ENCODE peak calls at places on chromosomes 6 and 20, in eight cellular contexts. One of them, this sample, is unnamed.

GRCh38 chr6:34543421-34543820 is 12.7 kb downstream of the SPDEF start:
- DNase-seq in NCI-H460: no peak
- DNase-seq in hypothalamus: no peak
- DNase-seq in left ventricle myocardium inferior: no peak
- DNase-seq in NCI-H345: no peak
- DNase-seq in HFF-Myc: peak
- DNase-seq in activated T-helper 9 cell treated with anti-CD3 and anti-CD28 coated beads, Interleukin-2, amount 50 U/mL, for 16 hours: no peak
- DNase-seq in SHP77: no peak
- DNase-seq in this sample: no peak

GRCh38 chr6:4625557-4625956 is 150.6 kb upstream of the CDYL start:
- DNase-seq in NCI-H345: no peak
- DNase-seq in activated T-helper 9 cell treated with anti-CD3 and anti-CD28 coated beads, Interleukin-2, amount 50 U/mL, for 16 hours: no peak
- DNase-seq in left ventricle myocardium inferior: no peak
- DNase-seq in hypothalamus: no peak
- DNase-seq in SHP77: no peak
- DNase-seq in NCI-H460: no peak
- DNase-seq in HFF-Myc: no peak
- DNase-seq in this sample: no peak

GRCh38 chr20:57392130-57392445 is 892 bp downstream of the RBM38 start:
- DNase-seq in NCI-H460: no peak
- DNase-seq in activated T-helper 9 cell treated with anti-CD3 and anti-CD28 coated beads, Interleukin-2, amount 50 U/mL, for 16 hours: no peak
- DNase-seq in HFF-Myc: no peak
- DNase-seq in hypothalamus: no peak
- DNase-seq in SHP77: no peak
- DNase-seq in left ventricle myocardium inferior: no peak
- DNase-seq in NCI-H345: no peak
- DNase-seq in this sample: no peak

GRCh38 chr6:85677243-85677956 is 34.7 kb upstream of the SYNCRIP start:
- DNase-seq in activated T-helper 9 cell treated with anti-CD3 and anti-CD28 coated beads, Interleukin-2, amount 50 U/mL, for 16 hours: no peak
- DNase-seq in left ventricle myocardium inferior: no peak
- DNase-seq in hypothalamus: no peak
- DNase-seq in NCI-H345: no peak
- DNase-seq in NCI-H460: no peak
- DNase-seq in HFF-Myc: no peak
- DNase-seq in SHP77: no peak
- DNase-seq in this sample: no peak

GRCh38 chr6:132011582-132011981 is 60.4 kb upstream of the CCN2 start:
- DNase-seq in SHP77: no peak
- DNase-seq in NCI-H460: no peak
- DNase-seq in NCI-H345: no peak
- DNase-seq in hypothalamus: no peak
- DNase-seq in HFF-Myc: no peak
- DNase-seq in activated T-helper 9 cell treated with anti-CD3 and anti-CD28 coated beads, Interleukin-2, amount 50 U/mL, for 16 hours: no peak
- DNase-seq in left ventricle myocardium inferior: no peak
- DNase-seq in this sample: no peak

GRCh38 chr6:42777126-42777822 is 4.6 kb upstream of the BICRAL start:
- DNase-seq in left ventricle myocardium inferior: no peak
- DNase-seq in hypothalamus: no peak
- DNase-seq in SHP77: no peak
- DNase-seq in NCI-H460: no peak
- DNase-seq in HFF-Myc: no peak
- DNase-seq in activated T-helper 9 cell treated with anti-CD3 and anti-CD28 coated beads, Interleukin-2, amount 50 U/mL, for 16 hours: no peak
- DNase-seq in NCI-H345: no peak
- DNase-seq in this sample: no peak

GRCh38 chr6:122712093-122712863 is 67.2 kb upstream of the FABP7 start:
- DNase-seq in hypothalamus: no peak
- DNase-seq in NCI-H345: no peak
- DNase-seq in NCI-H460: no peak
- DNase-seq in activated T-helper 9 cell treated with anti-CD3 and anti-CD28 coated beads, Interleukin-2, amount 50 U/mL, for 16 hours: no peak
- DNase-seq in HFF-Myc: no peak
- DNase-seq in left ventricle myocardium inferior: no peak
- DNase-seq in SHP77: no peak
- DNase-seq in this sample: no peak

GRCh38 chr20:952196-952795 is 36.2 kb upstream of the ANGPT4 start:
- DNase-seq in NCI-H460: no peak
- DNase-seq in HFF-Myc: no peak
- DNase-seq in activated T-helper 9 cell treated with anti-CD3 and anti-CD28 coated beads, Interleukin-2, amount 50 U/mL, for 16 hours: no peak
- DNase-seq in NCI-H345: no peak
- DNase-seq in SHP77: no peak
- DNase-seq in hypothalamus: no peak
- DNase-seq in left ventricle myocardium inferior: no peak
- DNase-seq in this sample: no peak

This sample was measured in effector memory CD8-positive, alpha-beta T cell.